ENCODE peak calls at places on chromosomes 7 and 10, in eight cellular contexts. One of them, this sample, is unnamed.

GRCh38 chr10:29588640-29589421 is 45.9 kb downstream of the SVIL start:
- DNase-seq in hepatocyte: no peak
- DNase-seq in neuronal stem cell: no peak
- DNase-seq in uterus: no peak
- DNase-seq in AG04450: no peak
- DNase-seq in tibial artery: no peak
- DNase-seq in PC-9: peak
- DNase-seq in transverse colon: no peak
- DNase-seq in this sample: no peak

GRCh38 chr7:140263277-140263676 is 86.5 kb upstream of the KDM7A start:
- DNase-seq in hepatocyte: no peak
- DNase-seq in tibial artery: no peak
- DNase-seq in uterus: no peak
- DNase-seq in neuronal stem cell: no peak
- DNase-seq in AG04450: no peak
- DNase-seq in PC-9: no peak
- DNase-seq in transverse colon: no peak
- DNase-seq in this sample: no peak

GRCh38 chr7:43577485-43577951 is 5.4 kb upstream of the STK17A start:
- DNase-seq in uterus: no peak
- DNase-seq in neuronal stem cell: no peak
- DNase-seq in AG04450: no peak
- DNase-seq in tibial artery: no peak
- DNase-seq in transverse colon: no peak
- DNase-seq in PC-9: no peak
- DNase-seq in hepatocyte: peak
- DNase-seq in this sample: no peak

GRCh38 chr10:77325233-77325537 is 312.4 kb downstream of the KCNMA1 start:
- DNase-seq in transverse colon: peak
- DNase-seq in AG04450: no peak
- DNase-seq in tibial artery: no peak
- DNase-seq in hepatocyte: no peak
- DNase-seq in PC-9: no peak
- DNase-seq in uterus: no peak
- DNase-seq in neuronal stem cell: no peak
- DNase-seq in this sample: no peak

GRCh38 chr10:96416643-96417042 is 57.8 kb upstream of the OPALIN start:
- DNase-seq in transverse colon: peak
- DNase-seq in neuronal stem cell: no peak
- DNase-seq in AG04450: no peak
- DNase-seq in uterus: peak
- DNase-seq in tibial artery: no peak
- DNase-seq in PC-9: no peak
- DNase-seq in hepatocyte: peak
- DNase-seq in this sample: no peak

GRCh38 chr7:101860316-101861222 is 43.1 kb downstream of the CUX1 start:
- DNase-seq in hepatocyte: no peak
- DNase-seq in neuronal stem cell: no peak
- DNase-seq in uterus: no peak
- DNase-seq in AG04450: no peak
- DNase-seq in PC-9: no peak
- DNase-seq in transverse colon: no peak
- DNase-seq in tibial artery: no peak
- DNase-seq in this sample: no peak

GRCh38 chr7:130732980-130733865 is 784 bp downstream of the KLF14 start:
- DNase-seq in PC-9: peak
- DNase-seq in uterus: peak
- DNase-seq in tibial artery: no peak
- DNase-seq in hepatocyte: peak
- DNase-seq in neuronal stem cell: no peak
- DNase-seq in AG04450: no peak
- DNase-seq in transverse colon: peak
- DNase-seq in this sample: no peak

GRCh38 chr7:104656467-104656866 is 328.1 kb downstream of the LHFPL3 start:
- DNase-seq in tibial artery: no peak
- DNase-seq in hepatocyte: no peak
- DNase-seq in AG04450: no peak
- DNase-seq in neuronal stem cell: no peak
- DNase-seq in PC-9: no peak
- DNase-seq in uterus: no peak
- DNase-seq in transverse colon: no peak
- DNase-seq in this sample: no peak

GRCh38 chr7:66099551-66100407 is 14.9 kb upstream of the CRCP start:
- DNase-seq in tibial artery: peak
- DNase-seq in neuronal stem cell: peak
- DNase-seq in hepatocyte: peak
- DNase-seq in AG04450: peak
- DNase-seq in PC-9: peak
- DNase-seq in uterus: peak
- DNase-seq in transverse colon: peak
- DNase-seq in this sample: peak

GRCh38 chr10:133219782-133220181 is 10.2 kb upstream of the UTF1 start:
- DNase-seq in hepatocyte: no peak
- DNase-seq in transverse colon: no peak
- DNase-seq in PC-9: no peak
- DNase-seq in uterus: no peak
- DNase-seq in tibial artery: no peak
- DNase-seq in neuronal stem cell: no peak
- DNase-seq in AG04450: no peak
- DNase-seq in this sample: no peak

GRCh38 chr7:110852156-110852858 is 238.6 kb upstream of the LRRN3 start:
- DNase-seq in hepatocyte: no peak
- DNase-seq in tibial artery: no peak
- DNase-seq in uterus: no peak
- DNase-seq in PC-9: no peak
- DNase-seq in transverse colon: no peak
- DNase-seq in AG04450: no peak
- DNase-seq in neuronal stem cell: no peak
- DNase-seq in this sample: no peak
- H3K27ac ChIP-seq in hepatocyte: no peak
- H3K27ac ChIP-seq in tibial artery: no peak
- H3K27ac ChIP-seq in uterus: peak
- H3K27ac ChIP-seq in PC-9: no peak
- H3K27ac ChIP-seq in transverse colon: no peak
- H3K27ac ChIP-seq in AG04450: no peak
- H3K27ac ChIP-seq in neuronal stem cell: no peak
- H3K27ac ChIP-seq in this sample: no peak

DNA sequence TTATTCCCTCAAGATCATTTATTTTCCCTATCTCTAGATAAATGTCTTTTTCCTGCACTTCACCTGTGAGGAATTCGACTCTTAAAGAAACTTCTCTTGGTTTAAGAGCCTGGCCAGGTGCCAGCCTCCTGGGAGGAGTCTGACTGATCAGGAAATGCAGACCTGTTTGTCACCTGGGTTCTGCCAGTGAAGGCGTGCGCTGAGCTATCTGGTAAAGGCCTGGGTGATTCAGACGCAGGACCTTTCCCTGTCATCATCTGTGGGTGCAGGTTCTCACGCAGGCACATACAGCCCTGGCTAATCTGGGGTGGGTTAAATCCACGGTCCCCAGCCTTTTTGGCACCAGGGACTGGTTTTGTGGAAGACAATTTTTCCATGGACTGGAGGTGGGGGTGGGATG is 65.3 kb upstream of the AQP1 start:
- DNase-seq in uterus: no peak
- DNase-seq in hepatocyte: no peak
- DNase-seq in neuronal stem cell: no peak
- DNase-seq in AG04450: no peak
- DNase-seq in tibial artery: no peak
- DNase-seq in transverse colon: peak
- DNase-seq in PC-9: peak
- DNase-seq in this sample: no peak
- H3K27ac ChIP-seq in uterus: peak
- H3K27ac ChIP-seq in hepatocyte: no peak
- H3K27ac ChIP-seq in neuronal stem cell: no peak
- H3K27ac ChIP-seq in AG04450: no peak
- H3K27ac ChIP-seq in tibial artery: peak
- H3K27ac ChIP-seq in transverse colon: peak
- H3K27ac ChIP-seq in PC-9: peak
- H3K27ac ChIP-seq in this sample: no peak

GRCh38 chr7:23472046-23472445 is 1.8 kb upstream of the IGF2BP3 start:
- DNase-seq in uterus: no peak
- DNase-seq in hepatocyte: no peak
- DNase-seq in PC-9: no peak
- DNase-seq in transverse colon: no peak
- DNase-seq in AG04450: no peak
- DNase-seq in neuronal stem cell: no peak
- DNase-seq in tibial artery: no peak
- DNase-seq in this sample: no peak
- H3K27ac ChIP-seq in uterus: no peak
- H3K27ac ChIP-seq in hepatocyte: peak
- H3K27ac ChIP-seq in PC-9: peak
- H3K27ac ChIP-seq in transverse colon: no peak
- H3K27ac ChIP-seq in AG04450: no peak
- H3K27ac ChIP-seq in neuronal stem cell: no peak
- H3K27ac ChIP-seq in tibial artery: no peak
- H3K27ac ChIP-seq in this sample: no peak

DNA sequence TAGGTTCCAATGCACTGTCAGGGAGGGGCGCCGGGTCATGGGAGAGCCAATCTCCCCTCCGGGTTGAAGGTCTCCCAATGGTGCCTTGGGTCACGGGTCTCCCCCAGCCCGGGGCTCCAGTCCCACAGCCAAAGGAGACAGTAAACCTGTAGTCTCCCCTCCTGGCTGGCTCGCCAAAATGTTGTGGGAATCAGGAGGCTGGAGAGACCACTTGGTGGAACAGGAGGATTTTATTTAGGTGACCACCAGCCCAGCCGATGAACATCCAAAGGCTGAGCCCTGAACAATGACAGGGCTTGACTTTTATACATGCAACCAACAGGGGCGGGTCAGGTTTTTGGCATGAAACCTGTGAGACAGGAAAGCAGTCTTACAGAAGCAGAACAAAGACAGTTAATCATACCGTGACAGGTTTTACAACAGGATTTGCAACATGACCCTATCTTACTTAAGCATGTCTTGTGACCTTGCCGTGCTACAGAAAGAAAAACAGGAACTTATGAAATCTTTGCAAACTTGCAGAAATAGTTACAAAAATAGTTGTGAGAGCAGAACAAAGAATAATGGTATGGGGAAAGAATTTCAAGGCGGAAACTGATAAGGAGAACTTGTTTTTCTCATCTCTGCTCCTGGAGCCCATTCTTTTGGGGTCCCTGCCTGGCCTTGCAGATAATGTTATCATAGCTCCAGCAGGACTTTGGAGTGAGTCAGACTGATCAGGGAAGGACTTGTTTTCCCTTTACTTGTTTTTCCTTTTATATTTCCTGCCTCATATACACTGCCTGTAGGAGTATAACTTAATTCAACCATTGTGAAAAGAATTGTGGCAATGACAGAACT is 7.1 kb downstream of the ERV3-1 start:
- DNase-seq in transverse colon: no peak
- DNase-seq in tibial artery: peak
- DNase-seq in uterus: no peak
- DNase-seq in neuronal stem cell: no peak
- DNase-seq in PC-9: peak
- DNase-seq in hepatocyte: peak
- DNase-seq in AG04450: no peak
- DNase-seq in this sample: no peak
- H3K27ac ChIP-seq in transverse colon: no peak
- H3K27ac ChIP-seq in tibial artery: peak
- H3K27ac ChIP-seq in uterus: no peak
- H3K27ac ChIP-seq in neuronal stem cell: no peak
- H3K27ac ChIP-seq in PC-9: peak
- H3K27ac ChIP-seq in hepatocyte: peak
- H3K27ac ChIP-seq in AG04450: no peak
- H3K27ac ChIP-seq in this sample: no peak

DNA sequence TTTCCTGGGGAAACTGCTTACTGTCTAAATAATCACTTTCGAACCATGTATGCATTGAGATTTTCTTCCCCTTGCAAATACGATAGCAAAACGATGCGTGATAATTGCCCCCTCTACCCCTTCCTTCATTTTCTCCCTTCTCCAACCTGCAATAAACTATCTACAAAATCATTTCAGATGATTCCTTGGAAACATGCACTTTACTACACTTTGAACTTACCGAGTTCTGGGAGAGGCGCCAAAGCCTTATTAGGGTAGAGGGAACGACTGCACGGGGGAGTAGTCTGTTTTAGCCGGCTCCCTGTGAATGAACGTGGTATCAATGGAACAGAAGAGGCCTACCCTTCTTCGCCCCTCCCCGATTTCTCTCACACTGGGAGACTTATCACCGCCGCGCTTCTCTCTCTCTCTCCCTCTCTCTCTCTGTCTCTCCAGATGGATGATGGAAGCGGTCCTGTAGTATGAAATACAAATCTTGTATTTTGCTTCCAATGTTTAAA is at the start of gene FGFBP3:
- DNase-seq in transverse colon: peak
- DNase-seq in uterus: peak
- DNase-seq in hepatocyte: peak
- DNase-seq in PC-9: peak
- DNase-seq in AG04450: no peak
- DNase-seq in neuronal stem cell: no peak
- DNase-seq in tibial artery: no peak
- DNase-seq in this sample: no peak
- H3K27ac ChIP-seq in transverse colon: peak
- H3K27ac ChIP-seq in uterus: peak
- H3K27ac ChIP-seq in hepatocyte: peak
- H3K27ac ChIP-seq in PC-9: no peak
- H3K27ac ChIP-seq in AG04450: no peak
- H3K27ac ChIP-seq in neuronal stem cell: peak
- H3K27ac ChIP-seq in tibial artery: peak
- H3K27ac ChIP-seq in this sample: peak

GRCh38 chr10:107554351-107554750 is 389.8 kb upstream of the SORCS1 start:
- DNase-seq in hepatocyte: no peak
- DNase-seq in neuronal stem cell: no peak
- DNase-seq in tibial artery: no peak
- DNase-seq in uterus: no peak
- DNase-seq in transverse colon: no peak
- DNase-seq in PC-9: no peak
- DNase-seq in AG04450: no peak
- DNase-seq in this sample: no peak
- H3K27ac ChIP-seq in hepatocyte: no peak
- H3K27ac ChIP-seq in neuronal stem cell: no peak
- H3K27ac ChIP-seq in tibial artery: no peak
- H3K27ac ChIP-seq in uterus: no peak
- H3K27ac ChIP-seq in transverse colon: no peak
- H3K27ac ChIP-seq in PC-9: no peak
- H3K27ac ChIP-seq in AG04450: no peak
- H3K27ac ChIP-seq in this sample: no peak

GRCh38 chr10:31321396-31321941 is 2.5 kb downstream of the ZEB1 start:
- DNase-seq in neuronal stem cell: no peak
- DNase-seq in transverse colon: peak
- DNase-seq in tibial artery: no peak
- DNase-seq in uterus: no peak
- DNase-seq in AG04450: no peak
- DNase-seq in hepatocyte: no peak
- DNase-seq in PC-9: no peak
- DNase-seq in this sample: no peak
- H3K27ac ChIP-seq in neuronal stem cell: no peak
- H3K27ac ChIP-seq in transverse colon: peak
- H3K27ac ChIP-seq in tibial artery: peak
- H3K27ac ChIP-seq in uterus: peak
- H3K27ac ChIP-seq in AG04450: peak
- H3K27ac ChIP-seq in hepatocyte: peak
- H3K27ac ChIP-seq in PC-9: no peak
- H3K27ac ChIP-seq in this sample: no peak